ENCODE peak calls at places on chromosome 13, in eight cellular contexts. L is nephron progenitor cell, M is GM12892, Y is SK-MEL-5, F is amniotic stem cell, A is NCI-H1436, D is dermis blood vessel endothelial cell, T is T-cell. I is an unnamed sample.

GRCh38 chr13:93183302-93183701 is 43.3 kb upstream of the GPC6 start:
- DNase-seq in L (no peak), M (no peak), Y (no peak), F (no peak), A (no peak), D (no peak), T (no peak), I (no peak)

GRCh38 chr13:79451500-79451962 is 29.4 kb upstream of the NDFIP2 start:
- DNase-seq in L (no peak), M (peak), Y (peak), F (peak), A (no peak), D (peak), T (peak), I (peak)

GRCh38 chr13:67229438-67230242 is 496 bp downstream of the PCDH9 start:
- DNase-seq in L (no peak), M (no peak), Y (no peak), F (no peak), A (no peak), D (peak), T (no peak), I (no peak)

GRCh38 chr13:21427741-21428140 is 31.4 kb downstream of the ZDHHC20 start:
- DNase-seq in L (no peak), M (no peak), Y (no peak), F (no peak), A (no peak), D (no peak), T (no peak), I (no peak)

GRCh38 chr13:72643339-72643989 is 84.0 kb downstream of the MZT1 start:
- DNase-seq in L (peak), M (peak), Y (peak), F (peak), A (peak), D (peak), T (peak), I (peak)

GRCh38 chr13:26051231-26052135 is at the start of gene SHISA2:
- DNase-seq in L (peak), M (peak), Y (peak), F (peak), A (peak), D (peak), T (no peak), I (peak)

GRCh38 chr13:111577956-111578595 is 257.6 kb downstream of the TEX29 start:
- DNase-seq in L (no peak), M (no peak), Y (no peak), F (no peak), A (no peak), D (no peak), T (no peak), I (no peak)

GRCh38 chr13:110506859-110507566 is 54.5 kb downstream of the RAB20 start:
- DNase-seq in L (no peak), M (no peak), Y (no peak), F (no peak), A (no peak), D (peak), T (no peak), I (no peak)

GRCh38 chr13:111187879-111188643 is 73.0 kb downstream of the ARHGEF7 start:
- DNase-seq in L (no peak), M (no peak), Y (no peak), F (no peak), A (no peak), D (peak), T (no peak), I (no peak)

GRCh38 chr13:33497146-33497845 is 211.7 kb upstream of the STARD13 start:
- DNase-seq in L (no peak), M (no peak), Y (no peak), F (no peak), A (no peak), D (peak), T (no peak), I (no peak)

GRCh38 chr13:29749401-29750177 is 100.8 kb downstream of the UBL3 start:
- DNase-seq in L (no peak), M (no peak), Y (no peak), F (no peak), A (no peak), D (no peak), T (no peak), I (no peak)

GRCh38 chr13:100668408-100668807 is 6.2 kb downstream of the TMTC4 start:
- DNase-seq in L (no peak), M (no peak), Y (no peak), F (no peak), A (no peak), D (peak), T (no peak), I (no peak)

GRCh38 chr13:113820813-113821651 is 42.8 kb downstream of the GAS6 start:
- DNase-seq in L (peak), M (no peak), Y (peak), F (peak), A (no peak), D (peak), T (no peak), I (no peak)

GRCh38 chr13:109163052-109163413 is 533.6 kb downstream of the MYO16 start:
- DNase-seq in L (no peak), M (no peak), Y (peak), F (no peak), A (no peak), D (no peak), T (no peak), I (no peak)

GRCh38 chr13:51958217-51958547 is 53.1 kb downstream of the ATP7B start:
- DNase-seq in L (no peak), M (no peak), Y (no peak), F (no peak), A (no peak), D (no peak), T (no peak), I (no peak)

GRCh38 chr13:43203781-43204180 is 180.4 kb downstream of the DNAJC15 start:
- DNase-seq in L (no peak), M (no peak), Y (no peak), F (no peak), A (no peak), D (no peak), T (no peak), I (no peak)

GRCh38 chr13:55155046-55155445 is 1985.7 kb upstream of the PRR20A start:
- DNase-seq in L (no peak), M (no peak), Y (no peak), F (no peak), A (no peak), D (no peak), T (no peak), I (no peak)

GRCh38 chr13:109764045-109764444 is 22.3 kb downstream of the IRS2 start:
- DNase-seq in L (no peak), M (no peak), Y (no peak), F (no peak), A (no peak), D (no peak), T (no peak), I (no peak)

GRCh38 chr13:43567608-43568007 is 219.2 kb downstream of the ENOX1 start:
- DNase-seq in L (no peak), M (no peak), Y (no peak), F (no peak), A (no peak), D (no peak), T (no peak), I (no peak)

GRCh38 chr13:113660066-113660465 is 2.1 kb upstream of the ATP4B start:
- DNase-seq in L (no peak), M (no peak), Y (no peak), F (no peak), A (no peak), D (no peak), T (no peak), I (no peak)

GRCh38 chr13:60571571-60571970 is 174.6 kb downstream of the TDRD3 start:
- DNase-seq in L (no peak), M (no peak), Y (no peak), F (no peak), A (no peak), D (no peak), T (no peak), I (no peak)

GRCh38 chr13:32695602-32696250 is 109.5 kb downstream of the PDS5B start:
- DNase-seq in L (no peak), M (no peak), Y (no peak), F (no peak), A (no peak), D (no peak), T (no peak), I (no peak)

GRCh38 chr13:48161530-48162179 is 66.8 kb upstream of the MED4 start:
- DNase-seq in L (no peak), M (no peak), Y (no peak), F (no peak), A (no peak), D (peak), T (no peak), I (no peak)

GRCh38 chr13:113022391-113023216 is 53.6 kb downstream of the MCF2L start:
- DNase-seq in L (peak), M (no peak), Y (peak), F (no peak), A (no peak), D (peak), T (no peak), I (no peak)

GRCh38 chr13:114130708-114131580 is 1.5 kb downstream of the RASA3 start:
- DNase-seq in L (peak), M (no peak), Y (peak), F (peak), A (no peak), D (peak), T (peak), I (peak)

GRCh38 chr13:99000137-99000536 is 22.3 kb upstream of the DOCK9 start:
- DNase-seq in L (no peak), M (no peak), Y (no peak), F (no peak), A (no peak), D (no peak), T (no peak), I (no peak)

GRCh38 chr13:113098163-113098732 is 7.3 kb upstream of the F7 start:
- DNase-seq in L (no peak), M (no peak), Y (no peak), F (no peak), A (no peak), D (no peak), T (no peak), I (no peak)

GRCh38 chr13:113732176-113732960 is 26.7 kb upstream of the TMEM255B start:
- DNase-seq in L (no peak), M (no peak), Y (no peak), F (no peak), A (no peak), D (no peak), T (no peak), I (no peak)

GRCh38 chr13:66343224-66343828 is 886.8 kb downstream of the PCDH9 start:
- DNase-seq in L (no peak), M (no peak), Y (no peak), F (no peak), A (no peak), D (no peak), T (no peak), I (no peak)

GRCh38 chr13:93450226-93450625 is 223.6 kb downstream of the GPC6 start:
- DNase-seq in L (no peak), M (no peak), Y (no peak), F (no peak), A (no peak), D (no peak), T (no peak), I (no peak)

I was measured in Jurkat, Clone E6-1.